ENCODE peak calls at places on chromosomes 3 and 15, in four cellular contexts. One of them, this sample, is unnamed.

GRCh38 chr3:16550676-16551341 is 37.3 kb upstream of the RFTN1 start:
- DNase-seq in BE2C: peak; percentile 61
- DNase-seq in ovary: peak; percentile 47
- DNase-seq in adrenal gland: peak; percentile 85
- DNase-seq in this sample: peak; percentile 94

GRCh38 chr15:55003900-55004879 is 192.6 kb downstream of the RSL24D1 start:
- DNase-seq in ovary: no peak
- DNase-seq in BE2C: no peak
- DNase-seq in adrenal gland: no peak
- DNase-seq in this sample: no peak

GRCh38 chr3:15292765-15293522 is 39.4 kb downstream of the SH3BP5 start:
- DNase-seq in ovary: peak; percentile 77
- DNase-seq in adrenal gland: peak; percentile 95
- DNase-seq in BE2C: no peak
- DNase-seq in this sample: no peak

GRCh38 chr3:156472150-156472549 is 82.8 kb downstream of the SSR3 start:
- DNase-seq in BE2C: no peak
- DNase-seq in ovary: no peak
- DNase-seq in adrenal gland: no peak
- DNase-seq in this sample: no peak

GRCh38 chr15:90013503-90013937 is 12.4 kb downstream of the ZNF710 start:
- DNase-seq in adrenal gland: no peak
- DNase-seq in BE2C: no peak
- DNase-seq in ovary: no peak
- DNase-seq in this sample: no peak

GRCh38 chr3:31247850-31248618 is 284.7 kb upstream of the STT3B start:
- DNase-seq in ovary: no peak
- DNase-seq in adrenal gland: no peak
- DNase-seq in BE2C: no peak
- DNase-seq in this sample: peak; percentile 53

GRCh38 chr3:45227131-45227819 is 1.2 kb upstream of the TMEM158 start:
- DNase-seq in adrenal gland: no peak
- DNase-seq in BE2C: no peak
- DNase-seq in ovary: no peak
- DNase-seq in this sample: no peak

GRCh38 chr3:49324768-49325167 is 15.1 kb downstream of the USP4 start:
- DNase-seq in ovary: no peak
- DNase-seq in BE2C: no peak
- DNase-seq in adrenal gland: no peak
- DNase-seq in this sample: no peak

GRCh38 chr15:77856718-77857346 is 220.7 kb downstream of the TBC1D2B start:
- DNase-seq in adrenal gland: no peak
- DNase-seq in ovary: no peak
- DNase-seq in BE2C: no peak
- DNase-seq in this sample: peak; percentile 71

GRCh38 chr15:75043509-75044257 is 20.3 kb downstream of the PPCDC start:
- DNase-seq in ovary: peak; percentile 100
- DNase-seq in adrenal gland: peak; percentile 99
- DNase-seq in BE2C: peak; percentile 87
- DNase-seq in this sample: no peak

GRCh38 chr3:108153451-108153981 is 62.7 kb upstream of the CD47 start:
- DNase-seq in BE2C: peak; percentile 71
- DNase-seq in adrenal gland: peak; percentile 66
- DNase-seq in ovary: no peak
- DNase-seq in this sample: peak; percentile 84

GRCh38 chr3:140898340-140899180 is 43.1 kb upstream of the SLC25A36 start:
- DNase-seq in adrenal gland: peak; percentile 30
- DNase-seq in BE2C: peak; percentile 19
- DNase-seq in ovary: no peak
- DNase-seq in this sample: no peak

GRCh38 chr15:40693904-40694705 is 869 bp upstream of the RAD51 start:
- DNase-seq in ovary: no peak
- DNase-seq in adrenal gland: no peak
- DNase-seq in BE2C: no peak
- DNase-seq in this sample: no peak

GRCh38 chr3:9704343-9705322 is 1.0 kb downstream of the CPNE9 start:
- DNase-seq in BE2C: peak; percentile 76
- DNase-seq in adrenal gland: peak; percentile 54
- DNase-seq in ovary: no peak
- DNase-seq in this sample: peak; percentile 97

GRCh38 chr15:48244923-48245322 is 38.8 kb downstream of the SLC12A1 start:
- DNase-seq in adrenal gland: no peak
- DNase-seq in BE2C: no peak
- DNase-seq in ovary: no peak
- DNase-seq in this sample: no peak

GRCh38 chr3:71299160-71299559 is 284.4 kb downstream of the FOXP1 start:
- DNase-seq in BE2C: no peak
- DNase-seq in adrenal gland: no peak
- DNase-seq in ovary: no peak
- DNase-seq in this sample: no peak

GRCh38 chr3:14174483-14174882 is 3.9 kb downstream of the XPC start:
- DNase-seq in BE2C: no peak
- DNase-seq in adrenal gland: no peak
- DNase-seq in ovary: no peak
- DNase-seq in this sample: no peak

GRCh38 chr3:193782280-193782654 is 189.3 kb downstream of the OPA1 start:
- DNase-seq in BE2C: no peak
- DNase-seq in adrenal gland: no peak
- DNase-seq in ovary: no peak
- DNase-seq in this sample: peak; percentile 90

GRCh38 chr3:59425942-59426341 is 376.1 kb upstream of the CFAP20DC start:
- DNase-seq in adrenal gland: no peak
- DNase-seq in BE2C: no peak
- DNase-seq in ovary: no peak
- DNase-seq in this sample: no peak

GRCh38 chr15:78317145-78317836 is 17.9 kb upstream of the SKIC8 start:
- DNase-seq in ovary: no peak
- DNase-seq in BE2C: peak; percentile 42
- DNase-seq in adrenal gland: no peak
- DNase-seq in this sample: peak; percentile 49

GRCh38 chr3:31105438-31106077 is 211.1 kb upstream of the GADL1 start:
- DNase-seq in BE2C: no peak
- DNase-seq in ovary: no peak
- DNase-seq in adrenal gland: no peak
- DNase-seq in this sample: no peak

GRCh38 chr15:48186271-48186670 is 5.2 kb upstream of the CTXN2 start:
- DNase-seq in BE2C: no peak
- DNase-seq in ovary: no peak
- DNase-seq in adrenal gland: no peak
- DNase-seq in this sample: no peak

GRCh38 chr3:5217824-5218595 is 30.5 kb downstream of the EDEM1 start:
- DNase-seq in BE2C: no peak
- DNase-seq in adrenal gland: no peak
- DNase-seq in ovary: peak; percentile 61
- DNase-seq in this sample: no peak

GRCh38 chr3:171565671-171566070 is 105.5 kb upstream of the TNIK start:
- DNase-seq in ovary: no peak
- DNase-seq in BE2C: no peak
- DNase-seq in adrenal gland: no peak
- DNase-seq in this sample: no peak

GRCh38 chr15:67945951-67946700 is 106.3 kb upstream of the RNU6-1 start:
- DNase-seq in ovary: peak; percentile 63
- DNase-seq in BE2C: peak; percentile 25
- DNase-seq in adrenal gland: no peak
- DNase-seq in this sample: peak; percentile 87

GRCh38 chr3:195209836-195210551 is 61.0 kb downstream of the XXYLT1 start:
- DNase-seq in BE2C: peak; percentile 50
- DNase-seq in adrenal gland: peak; percentile 50
- DNase-seq in ovary: peak; percentile 65
- DNase-seq in this sample: no peak

GRCh38 chr3:195208183-195208582 is 62.8 kb downstream of the XXYLT1 start:
- DNase-seq in BE2C: no peak
- DNase-seq in adrenal gland: peak; percentile 15
- DNase-seq in ovary: no peak
- DNase-seq in this sample: no peak

GRCh38 chr3:195207731-195208130 is 63.2 kb downstream of the XXYLT1 start:
- DNase-seq in ovary: no peak
- DNase-seq in adrenal gland: peak; percentile 21
- DNase-seq in BE2C: peak; percentile 54
- DNase-seq in this sample: peak; percentile 32

GRCh38 chr3:195209083-195209835 is 61.7 kb downstream of the XXYLT1 start:
- DNase-seq in adrenal gland: no peak
- DNase-seq in ovary: peak; percentile 34
- DNase-seq in BE2C: no peak
- DNase-seq in this sample: peak; percentile 47

GRCh38 chr3:195208631-195209030 is 62.3 kb downstream of the XXYLT1 start:
- DNase-seq in BE2C: no peak
- DNase-seq in ovary: no peak
- DNase-seq in adrenal gland: peak; percentile 7
- DNase-seq in this sample: no peak
- H3K4me1 ChIP-seq in BE2C: peaks cover 27% of the 10 kb centered on the region
- H3K4me1 ChIP-seq in ovary: peaks cover 34% of the 10 kb centered on the region
- H3K4me1 ChIP-seq in adrenal gland: peaks cover 37% of the 10 kb centered on the region
- H3K4me1 ChIP-seq in this sample: peaks cover 16% of the 10 kb centered on the region

DNA sequence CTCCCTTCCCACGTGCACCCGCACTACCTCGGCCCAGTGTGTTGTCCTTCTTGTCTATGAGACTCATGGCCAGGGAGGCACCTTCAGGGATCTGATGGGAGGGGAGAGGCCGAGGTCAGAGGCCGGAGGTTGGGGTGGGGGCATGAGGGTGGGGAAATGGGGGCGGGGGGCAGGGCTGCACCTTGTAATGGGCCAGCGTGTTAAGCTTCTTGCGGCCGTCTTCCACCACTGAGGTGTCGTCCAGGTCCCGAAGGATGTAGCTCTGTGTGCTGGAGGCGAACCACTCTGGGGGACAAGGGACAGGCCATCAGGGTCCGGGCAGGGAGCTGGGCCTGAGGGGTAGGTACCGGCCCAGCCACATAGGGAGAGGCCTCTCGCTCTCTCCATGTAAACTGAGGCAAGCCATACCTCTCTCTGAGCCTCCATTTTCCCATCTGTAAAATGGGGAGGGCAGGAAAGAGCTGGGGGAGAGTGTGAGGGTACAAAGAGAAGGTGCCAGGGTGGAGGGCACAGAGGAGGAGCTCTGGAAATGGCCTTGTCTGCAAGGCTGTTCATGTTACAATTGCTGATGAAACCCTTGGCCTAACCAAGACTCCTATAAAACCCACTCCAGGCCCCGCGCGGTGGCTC is 18.8 kb downstream of the H1-8 start:
- DNase-seq in BE2C: peak; percentile 5
- DNase-seq in ovary: no peak
- DNase-seq in adrenal gland: no peak
- DNase-seq in this sample: no peak
- H3K4me1 ChIP-seq in BE2C: peaks cover 46% of the 10 kb centered on the region
- H3K4me1 ChIP-seq in ovary: peaks cover 15% of the 10 kb centered on the region
- H3K4me1 ChIP-seq in adrenal gland: peaks cover 37% of the 10 kb centered on the region
- H3K4me1 ChIP-seq in this sample: no peaks in the 10 kb centered on the region

DNA sequence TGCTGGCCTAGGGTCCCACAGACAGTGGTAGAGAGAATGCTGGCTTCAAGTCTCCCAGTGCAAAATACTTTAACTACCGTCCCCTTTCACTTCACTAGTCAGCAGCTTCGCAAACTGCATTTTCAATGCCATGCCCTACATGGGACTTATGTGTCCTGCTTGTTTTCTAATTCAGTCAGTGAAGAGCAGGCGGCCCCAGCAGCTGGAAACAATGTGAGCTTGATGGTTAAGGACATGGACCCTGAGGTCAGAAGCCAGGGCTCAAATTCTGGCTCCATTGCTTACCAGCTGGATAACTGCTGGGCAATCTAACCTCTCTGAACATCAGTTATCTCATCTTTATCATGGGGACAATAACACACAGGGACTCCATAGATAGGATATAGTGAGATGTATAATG is 58.4 kb downstream of the SLC12A8 start:
- DNase-seq in BE2C: no peak
- DNase-seq in ovary: no peak
- DNase-seq in adrenal gland: no peak
- DNase-seq in this sample: peak; percentile 36
- H3K4me1 ChIP-seq in BE2C: no peaks in the 10 kb centered on the region
- H3K4me1 ChIP-seq in ovary: no peaks in the 10 kb centered on the region
- H3K4me1 ChIP-seq in adrenal gland: no peaks in the 10 kb centered on the region
- H3K4me1 ChIP-seq in this sample: no peaks in the 10 kb centered on the region

DNA sequence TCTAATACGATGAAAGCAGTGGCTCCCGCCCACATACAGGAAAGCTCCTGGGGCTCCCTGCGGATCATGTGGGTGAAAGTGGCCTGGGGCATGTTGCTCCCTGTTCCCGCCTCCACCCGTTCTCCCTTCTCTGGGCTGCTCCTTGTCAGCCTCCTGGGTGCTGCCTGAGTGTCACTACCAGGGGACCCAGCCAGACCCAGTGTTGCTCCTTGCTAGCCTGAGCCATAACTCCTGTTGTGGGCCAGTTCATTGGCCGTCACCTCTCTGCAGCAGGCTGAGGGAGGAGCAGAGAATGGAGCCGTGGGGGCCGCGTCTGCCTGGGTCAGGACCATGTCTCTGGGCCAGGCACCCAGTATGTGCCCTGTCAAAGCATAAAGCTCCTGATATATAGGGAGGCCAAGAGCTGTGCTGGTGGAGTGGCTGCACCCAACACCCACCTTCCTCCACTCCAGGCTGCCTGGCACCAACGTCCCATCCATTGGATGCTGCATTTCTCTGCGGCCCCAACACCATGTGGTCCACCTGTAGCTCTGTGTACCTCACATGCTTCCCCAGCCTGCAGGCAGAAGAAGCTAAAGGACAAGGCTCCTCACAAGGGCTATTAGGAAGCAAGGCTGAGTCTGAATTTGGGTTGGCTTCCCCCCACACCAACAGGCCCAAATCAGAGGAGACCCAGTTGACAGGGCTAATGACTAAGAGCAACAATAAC is 40.5 kb downstream of the KLF13 start:
- DNase-seq in ovary: no peak
- DNase-seq in BE2C: no peak
- DNase-seq in adrenal gland: no peak
- DNase-seq in this sample: no peak
- H3K4me1 ChIP-seq in ovary: peaks cover 11% of the 10 kb centered on the region
- H3K4me1 ChIP-seq in BE2C: peaks cover 60% of the 10 kb centered on the region
- H3K4me1 ChIP-seq in adrenal gland: peaks cover 29% of the 10 kb centered on the region
- H3K4me1 ChIP-seq in this sample: peaks cover 15% of the 10 kb centered on the region

GRCh38 chr3:187738400-187739124 is 6.7 kb downstream of the BCL6 start:
- DNase-seq in BE2C: peak; percentile 86
- DNase-seq in ovary: peak; percentile 91
- DNase-seq in adrenal gland: peak; percentile 96
- DNase-seq in this sample: peak; percentile 94
- H3K4me1 ChIP-seq in BE2C: no peaks in the 10 kb centered on the region
- H3K4me1 ChIP-seq in ovary: peaks cover 7% of the 10 kb centered on the region
- H3K4me1 ChIP-seq in adrenal gland: peaks cover 44% of the 10 kb centered on the region
- H3K4me1 ChIP-seq in this sample: peaks cover 7% of the 10 kb centered on the region

DNA sequence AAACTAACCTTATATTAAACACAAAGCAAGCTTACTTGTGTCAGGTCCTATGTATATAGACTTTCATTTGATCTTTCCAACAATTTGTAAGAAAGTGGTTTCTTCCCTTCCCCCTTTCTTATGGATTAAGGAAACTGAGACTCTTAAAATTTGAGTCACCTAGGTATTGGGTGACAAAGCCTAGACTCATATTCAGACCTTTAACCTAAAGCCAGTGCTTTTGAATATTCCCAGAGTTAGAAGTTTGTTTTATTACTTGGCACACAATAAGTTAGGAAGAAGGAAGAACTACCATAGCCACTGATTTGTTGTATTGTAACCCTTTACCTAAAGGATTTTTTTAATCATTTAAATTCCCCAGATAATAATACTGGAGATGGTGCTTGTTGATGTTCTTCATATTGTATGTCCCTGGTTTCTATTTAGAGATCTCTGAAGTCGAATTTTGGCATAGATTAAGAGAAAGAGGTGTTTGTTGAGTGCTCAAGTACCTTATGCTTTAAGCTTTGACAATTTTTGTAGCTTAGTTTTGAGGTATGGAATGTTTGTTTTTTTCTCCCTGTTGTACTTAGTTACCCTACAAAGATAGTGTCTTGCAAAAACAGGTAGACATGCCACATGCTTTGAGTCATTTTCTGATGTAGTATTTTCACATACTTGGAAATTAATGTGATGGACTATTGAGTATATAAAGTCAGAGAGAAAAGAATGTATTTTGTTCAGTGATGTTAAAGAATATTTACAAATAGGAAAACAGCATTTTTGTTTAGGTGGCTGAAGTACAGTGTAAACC is 11.2 kb downstream of the TSC22D2 start:
- DNase-seq in BE2C: no peak
- DNase-seq in adrenal gland: no peak
- DNase-seq in ovary: no peak
- DNase-seq in this sample: no peak
- H3K4me1 ChIP-seq in BE2C: peaks cover 13% of the 10 kb centered on the region
- H3K4me1 ChIP-seq in adrenal gland: peaks cover 17% of the 10 kb centered on the region
- H3K4me1 ChIP-seq in ovary: peaks cover 4% of the 10 kb centered on the region
- H3K4me1 ChIP-seq in this sample: no peaks in the 10 kb centered on the region